ENCODE peak calls at places on chromosome 20, in five cellular contexts. Y is GM06990, H is astrocyte, S is left ventricle myocardium inferior, A is GM20000. E is an unnamed sample.

GRCh38 chr20:4469910-4470309 is 251.8 kb upstream of the PRND start:
- DNase-seq in H (no peak), Y (no peak), S (no peak), A (no peak), E (no peak)

GRCh38 chr20:24157213-24157612 is 168.6 kb upstream of the GGTLC1 start:
- DNase-seq in H (no peak), A (no peak), Y (no peak), S (no peak), E (no peak)

GRCh38 chr20:36916199-36916598 is 35.3 kb downstream of the SAMHD1 start:
- DNase-seq in S (no peak), A (no peak), Y (no peak), H (no peak), E (no peak)

GRCh38 chr20:49203011-49203410 is 14.9 kb upstream of the STAU1 start:
- DNase-seq in S (no peak), Y (no peak), H (no peak), A (no peak), E (no peak)

GRCh38 chr20:61744691-61745396 is 320.8 kb downstream of the TAF4 start:
- DNase-seq in Y (no peak), H (peak; percentile 74), S (no peak), A (no peak), E (no peak)

GRCh38 chr20:64232794-64233193 is 22.8 kb upstream of the PCMTD2 start:
- DNase-seq in A (no peak), Y (no peak), S (peak; percentile 52), H (no peak), E (no peak)

GRCh38 chr20:36010745-36011326 is 42.4 kb downstream of the CNBD2 start:
- DNase-seq in S (no peak), H (no peak), Y (no peak), A (no peak), E (no peak)

GRCh38 chr20:20410678-20411077 is 42.8 kb downstream of the INSM1 start:
- DNase-seq in S (peak; percentile 58), H (peak; percentile 14), Y (no peak), A (no peak), E (no peak)

GRCh38 chr20:45629496-45630100 is at the start of gene WFDC10A:
- DNase-seq in H (peak; percentile 29), Y (no peak), S (no peak), A (peak; percentile 67), E (peak; percentile 50)

GRCh38 chr20:48246391-48246790 is 461.1 kb upstream of the SULF2 start:
- DNase-seq in S (no peak), H (no peak), A (no peak), Y (no peak), E (no peak)

GRCh38 chr20:25318471-25319240 is 70.8 kb downstream of the PYGB start:
- DNase-seq in S (no peak), Y (peak; percentile 76), H (no peak), A (peak; percentile 89), E (peak; percentile 86)

GRCh38 chr20:63177134-63177784 is 38.7 kb downstream of the YTHDF1 start:
- DNase-seq in H (no peak), Y (no peak), S (no peak), A (no peak), E (no peak)

GRCh38 chr20:625360-625932 is 15.3 kb upstream of the TCF15 start:
- DNase-seq in A (no peak), Y (no peak), S (no peak), H (no peak), E (no peak)

GRCh38 chr20:37406010-37406998 is 60.4 kb downstream of the SRC start:
- DNase-seq in Y (peak; percentile 80), A (peak; percentile 89), S (peak; percentile 51), H (no peak), E (peak; percentile 87)

GRCh38 chr20:45097485-45098095 is 3.3 kb downstream of the KCNS1 start:
- DNase-seq in Y (peak; percentile 30), H (peak; percentile 10), S (no peak), A (peak; percentile 74), E (peak; percentile 77)

GRCh38 chr20:49742948-49743347 is 29.3 kb upstream of the B4GALT5 start:
- DNase-seq in S (no peak), H (no peak), A (no peak), Y (no peak), E (no peak)

GRCh38 chr20:11907621-11908020 is 10.1 kb upstream of the BTBD3 start:
- DNase-seq in Y (no peak), S (no peak), H (no peak), A (no peak), E (no peak)

GRCh38 chr20:62219992-62220665 is at the start of gene HRH3:
- DNase-seq in Y (no peak), S (no peak), H (no peak), A (peak; percentile 91), E (peak; percentile 90)

GRCh38 chr20:58907481-58908137 is 55.1 kb downstream of the GNAS start:
- DNase-seq in Y (peak; percentile 80), A (peak; percentile 87), H (peak; percentile 98), S (peak; percentile 85), E (peak; percentile 83)

GRCh38 chr20:58893355-58894151 is 41.0 kb downstream of the GNAS start:
- DNase-seq in S (no peak), Y (no peak), H (peak; percentile 37), A (no peak), E (peak; percentile 36)

GRCh38 chr20:31551581-31552081 is 37.4 kb downstream of the HM13 start:
- DNase-seq in A (no peak), H (peak; percentile 59), S (no peak), Y (no peak), E (no peak)

GRCh38 chr20:24634855-24635254 is 165.4 kb downstream of the SYNDIG1 start:
- DNase-seq in A (no peak), Y (no peak), H (peak; percentile 88), S (no peak), E (no peak)

GRCh38 chr20:37249304-37249703 is 12.3 kb downstream of the GHRH start:
- DNase-seq in H (no peak), S (no peak), A (no peak), Y (no peak), E (no peak)

GRCh38 chr20:41027872-41028358 is 707 bp upstream of the TOP1 start:
- DNase-seq in S (no peak), Y (no peak), A (no peak), H (no peak), E (no peak)

GRCh38 chr20:62606551-62607201 is 35.6 kb upstream of the SLCO4A1 start:
- DNase-seq in Y (no peak), H (no peak), A (no peak), S (peak; percentile 78), E (no peak)

DNA sequence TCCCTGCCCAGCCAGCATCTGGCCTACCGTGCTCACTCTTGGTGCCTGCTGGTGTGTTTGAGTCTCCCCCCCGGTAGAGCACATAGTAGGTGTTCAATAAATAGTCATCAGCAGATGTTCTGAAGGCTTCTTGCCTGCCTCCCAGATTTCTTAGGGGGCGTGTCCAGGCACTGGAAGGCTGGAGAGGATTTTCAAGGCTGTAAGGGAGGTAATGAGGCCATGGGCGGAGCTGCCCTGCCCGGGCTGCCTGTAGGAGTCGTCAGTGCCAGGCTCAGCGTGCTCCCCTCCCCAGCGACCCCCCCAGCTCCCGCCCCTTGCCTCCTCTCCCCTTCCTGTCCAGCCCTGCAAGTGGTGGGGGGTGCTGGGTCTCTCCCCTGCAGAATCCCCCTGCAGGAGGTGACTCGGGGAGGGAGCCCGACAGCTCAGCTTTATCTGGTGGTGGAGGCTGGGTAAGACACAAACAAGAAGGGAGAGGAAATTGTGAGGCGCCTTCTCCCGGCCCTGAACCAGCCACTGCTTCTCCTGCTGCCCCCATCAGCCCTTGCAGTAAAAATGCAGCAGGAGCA is 55.9 kb downstream of the BCAS4 start:
- DNase-seq in S (no peak), H (no peak), Y (no peak), A (no peak), E (no peak)
- TF ChIP-seq CTCF in S (no peak), H (no peak), Y (no peak), A (no peak), E (no peak)

GRCh38 chr20:33071198-33071597 is 8.2 kb upstream of the BPIFB4 start:
- DNase-seq in S (no peak), H (no peak), A (no peak), Y (no peak), E (no peak)
- TF ChIP-seq CTCF in S (no peak), H (no peak), A (no peak), Y (no peak), E (no peak)

DNA sequence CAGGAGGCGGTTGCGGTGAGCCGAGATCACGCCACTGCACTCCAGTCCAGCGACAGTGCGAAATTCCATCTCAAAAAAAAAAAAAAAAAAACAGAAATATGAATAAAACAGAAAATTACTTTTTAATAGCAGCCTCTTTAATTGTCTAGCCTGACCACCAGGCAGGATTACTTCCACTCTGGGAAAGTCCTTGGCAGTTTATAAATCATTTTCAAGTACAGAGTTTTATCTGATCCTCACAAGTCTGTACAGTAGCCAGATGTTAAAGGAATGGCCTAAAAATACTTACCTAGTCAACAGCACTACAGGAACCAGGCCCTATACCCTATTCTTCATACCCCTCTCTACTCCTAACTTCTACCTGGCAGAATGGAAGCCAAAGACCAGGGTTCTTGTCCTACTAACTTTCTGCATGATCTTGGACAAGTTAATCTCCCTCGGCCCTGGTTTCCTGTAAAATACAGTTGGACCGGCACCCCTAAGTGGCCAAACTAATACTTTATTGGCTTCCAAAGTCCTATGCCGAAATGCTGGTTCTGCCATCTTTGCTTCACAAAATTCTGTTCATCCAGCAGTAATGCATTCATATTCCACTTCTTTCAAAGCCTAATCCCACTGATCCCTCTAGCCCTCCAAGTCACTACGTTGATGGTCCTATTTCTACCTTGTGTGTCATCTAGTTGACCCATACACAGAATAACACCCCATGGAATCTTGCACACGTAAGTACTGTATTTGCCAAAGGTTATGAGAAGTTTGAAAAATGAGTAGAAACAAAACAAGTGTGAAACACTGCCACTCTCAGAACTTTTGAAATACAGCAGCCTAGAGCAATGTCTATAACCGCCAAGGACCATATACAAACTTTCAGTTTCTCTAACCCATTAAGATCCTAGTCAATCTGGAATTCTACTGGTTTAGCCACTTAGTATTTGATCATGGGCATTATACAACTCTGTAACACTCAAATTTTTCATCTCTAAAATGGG is 1.7 kb downstream of the EIF2S2 start:
- DNase-seq in A (peak; percentile 46), S (no peak), H (no peak), Y (peak; percentile 33), E (peak; percentile 42)
- TF ChIP-seq CTCF in A (no peak), S (no peak), H (no peak), Y (no peak), E (no peak)

GRCh38 chr20:2914160-2914559 is 40.9 kb downstream of the PTPRA start:
- DNase-seq in A (peak; percentile 14), S (no peak), H (no peak), Y (no peak), E (no peak)
- TF ChIP-seq CTCF in A (no peak), S (no peak), H (no peak), Y (peak; percentile 45), E (peak; percentile 50)

GRCh38 chr20:10642859-10643559 is 30.8 kb downstream of the JAG1 start:
- DNase-seq in A (no peak), Y (no peak), S (no peak), H (peak; percentile 35), E (no peak)

GRCh38 chr20:10643560-10643873 is 30.3 kb downstream of the JAG1 start:
- DNase-seq in Y (no peak), H (no peak), A (no peak), S (no peak), E (no peak)

GRCh38 chr20:10646006-10646405 is 27.8 kb downstream of the JAG1 start:
- DNase-seq in H (no peak), Y (no peak), A (no peak), S (no peak), E (no peak)

GRCh38 chr20:10645205-10645570 is 28.6 kb downstream of the JAG1 start:
- DNase-seq in Y (no peak), H (no peak), S (no peak), A (no peak), E (no peak)

GRCh38 chr20:10644458-10645204 is 29.2 kb downstream of the JAG1 start:
- DNase-seq in H (no peak), S (no peak), A (peak; percentile 37), Y (no peak), E (peak; percentile 28)
- TF ChIP-seq CTCF in H (no peak), S (no peak), A (no peak), Y (no peak), E (no peak)

E was measured in GM13977.